ENCODE peak calls at places on chromosomes 11 and 22, in ten cellular contexts. C is IMR-90, N is AG09309, H is astrocyte of the spinal cord, E is ovary, M is MM.1S, R is HCT116, J is foreskin fibroblast, D is prostate gland, O is brain microvascular endothelial cell. P is an unnamed sample.

GRCh38 chr11:73271936-73272679 is at the start of gene P2RY6:
- DNase-seq in C (peak; percentile 60), N (no peak), H (peak; percentile 20), E (no peak), M (peak; percentile 87), R (no peak), J (peak; percentile 51), D (no peak), O (no peak), P (no peak)

GRCh38 chr22:38317237-38317994 is at the start of gene CSNK1E:
- DNase-seq in C (peak; percentile 33), N (no peak), H (peak; percentile 69), E (peak; percentile 89), M (peak; percentile 78), R (no peak), J (peak; percentile 87), D (peak; percentile 76), O (peak; percentile 46), P (no peak)

GRCh38 chr11:2264366-2265011 is 5.9 kb downstream of the ASCL2 start:
- DNase-seq in C (no peak), N (no peak), H (no peak), E (peak; percentile 17), M (no peak), R (no peak), J (no peak), D (no peak), O (no peak), P (no peak)

GRCh38 chr11:122791836-122792235 is 46.5 kb upstream of the CRTAM start:
- DNase-seq in C (peak; percentile 78), N (no peak), H (peak; percentile 75), E (no peak), M (no peak), R (no peak), J (peak; percentile 75), D (no peak), O (peak; percentile 54), P (no peak)

GRCh38 chr22:38276161-38276560 is 3.4 kb upstream of the TMEM184B start:
- DNase-seq in C (no peak), N (no peak), H (no peak), E (no peak), M (peak; percentile 66), R (no peak), J (no peak), D (no peak), O (no peak), P (no peak)

GRCh38 chr11:2518983-2519340 is 74.2 kb downstream of the KCNQ1 start:
- DNase-seq in C (no peak), N (no peak), H (no peak), E (peak; percentile 14), M (no peak), R (no peak), J (no peak), D (no peak), O (no peak), P (no peak)

GRCh38 chr11:58914821-58915543 is 24.3 kb upstream of the GLYATL1 start:
- DNase-seq in C (peak; percentile 24), N (no peak), H (peak; percentile 64), E (no peak), M (no peak), R (no peak), J (peak; percentile 48), D (no peak), O (no peak), P (no peak)

GRCh38 chr11:13105237-13105844 is 96.2 kb downstream of the RASSF10 start:
- DNase-seq in C (no peak), N (no peak), H (no peak), E (no peak), M (no peak), R (no peak), J (no peak), D (no peak), O (no peak), P (no peak)

GRCh38 chr11:117638913-117639543 is 158.0 kb downstream of the DSCAML1 start:
- DNase-seq in C (no peak), N (no peak), H (no peak), E (no peak), M (no peak), R (no peak), J (no peak), D (no peak), O (no peak), P (no peak)

GRCh38 chr22:28102413-28102812 is 183.4 kb upstream of the PITPNB start:
- DNase-seq in C (no peak), N (no peak), H (no peak), E (no peak), M (no peak), R (no peak), J (no peak), D (no peak), O (no peak), P (no peak)

DNA sequence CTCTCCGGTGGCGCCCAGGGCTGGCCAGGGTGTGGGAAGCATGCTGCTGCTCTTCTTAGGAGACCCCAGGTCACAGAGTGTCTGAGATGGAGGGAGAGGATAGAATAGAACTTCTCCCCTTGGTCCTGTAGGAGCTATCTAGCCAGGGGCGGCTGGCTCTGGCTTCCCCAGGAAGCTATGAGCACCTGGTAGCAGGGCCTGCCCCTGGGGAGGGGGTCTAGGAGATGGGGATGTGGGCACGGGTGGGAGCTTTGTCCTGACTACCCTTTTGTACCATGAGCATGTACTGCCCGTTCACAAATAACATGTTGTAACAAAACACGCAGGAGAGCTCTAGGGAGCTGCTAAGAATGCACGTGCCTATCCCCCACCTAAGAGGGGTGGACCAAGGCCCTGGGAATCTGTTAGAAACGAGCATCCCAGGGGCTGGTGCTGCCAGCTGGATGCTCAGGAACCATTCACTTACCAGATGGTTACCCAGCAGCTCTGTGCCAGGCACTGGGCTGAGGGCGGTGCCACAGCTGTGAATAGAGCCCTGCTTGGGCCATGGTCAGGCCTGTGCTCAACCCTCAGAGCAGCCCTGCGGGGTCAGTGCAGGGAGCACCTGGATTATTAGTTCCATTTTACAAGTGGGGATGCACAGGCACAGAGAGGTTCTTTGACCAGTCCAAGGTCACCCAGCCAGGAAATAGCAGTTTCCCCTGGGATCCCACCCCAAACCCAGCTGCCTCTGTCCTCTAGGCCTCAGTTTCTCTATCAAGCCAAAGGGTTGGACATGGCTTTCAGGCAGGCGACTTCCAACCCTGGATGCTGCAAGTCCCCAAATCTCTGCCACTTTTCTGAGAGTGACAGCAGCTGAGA is 2.2 kb downstream of the SLC39A13 start:
- DNase-seq in C (no peak), N (no peak), H (no peak), E (no peak), M (no peak), R (no peak), J (no peak), D (no peak), O (no peak), P (no peak)
- H3K4me3 ChIP-seq in C (no peak overlapping the region), N (peak overlapping the region; percentile 84), H (peak overlapping the region; percentile 82), E (no peak overlapping the region), M (no peak overlapping the region), R (no peak overlapping the region), J (peak overlapping the region; percentile 87), D (no peak overlapping the region), O (peak overlapping the region; percentile 89), P (no peak overlapping the region)

GRCh38 chr11:15073361-15074205 is at the start of gene CALCB:
- DNase-seq in C (peak; percentile 10), N (no peak), H (peak; percentile 5), E (no peak), M (no peak), R (no peak), J (peak; percentile 62), D (no peak), O (no peak), P (no peak)

GRCh38 chr11:15071556-15072255 is 1.7 kb upstream of the CALCB start:
- DNase-seq in C (no peak), N (no peak), H (no peak), E (no peak), M (no peak), R (no peak), J (no peak), D (no peak), O (no peak), P (no peak)

GRCh38 chr11:15074206-15075161 is 1.1 kb downstream of the CALCB start:
- DNase-seq in C (peak; percentile 51), N (peak; percentile 7), H (peak; percentile 64), E (peak; percentile 73), M (peak; percentile 79), R (peak; percentile 83), J (peak; percentile 85), D (peak; percentile 77), O (peak; percentile 75), P (peak; percentile 34)

GRCh38 chr11:15072551-15073143 is 746 bp upstream of the CALCB start:
- DNase-seq in C (no peak), N (no peak), H (no peak), E (no peak), M (no peak), R (no peak), J (no peak), D (no peak), O (no peak), P (no peak)

GRCh38 chr11:15075162-15075526 is 1.8 kb downstream of the CALCB start:
- DNase-seq in C (no peak), N (no peak), H (no peak), E (no peak), M (no peak), R (no peak), J (no peak), D (no peak), O (no peak), P (no peak)
- TF ChIP-seq CTCF in C (no peak), N (no peak), H (no peak), E (no peak), M (no peak), R (no peak), J (no peak), D (no peak), O (no peak), P (no peak)

DNA sequence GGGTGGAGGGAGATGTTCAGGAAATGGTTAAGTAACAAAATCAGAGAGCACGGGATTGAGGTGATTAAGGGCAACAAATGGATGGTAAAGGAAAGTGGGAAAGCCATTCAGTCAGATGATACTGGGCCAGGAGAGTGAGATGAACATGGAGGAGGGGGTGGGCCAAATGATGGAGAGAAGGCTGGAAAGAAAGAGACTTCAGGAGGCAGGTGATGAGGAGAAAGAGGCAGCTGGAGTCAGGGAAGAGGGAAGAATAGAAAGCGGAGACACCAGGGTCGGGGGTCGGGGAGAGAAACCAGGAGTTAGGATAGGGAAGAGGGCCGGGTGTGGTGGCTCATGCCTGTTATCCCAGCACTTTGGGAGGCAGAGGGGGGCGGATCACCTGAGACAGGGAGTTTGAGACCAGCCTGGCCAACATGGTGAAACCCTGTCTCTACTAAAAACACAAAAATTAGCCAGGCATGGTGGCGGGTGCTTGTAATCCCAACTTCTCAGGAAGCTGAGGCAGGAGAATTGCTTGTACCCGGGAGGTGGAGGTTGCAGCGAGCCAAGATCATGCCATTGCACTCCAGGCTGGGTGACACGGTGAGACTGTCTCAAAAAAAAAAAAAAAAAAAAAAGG is 4.7 kb upstream of the KDM2A start:
- DNase-seq in C (no peak), N (no peak), H (no peak), E (peak; percentile 22), M (no peak), R (no peak), J (no peak), D (no peak), O (no peak), P (no peak)
- H3K4me3 ChIP-seq in C (no peak overlapping the region), N (no peak overlapping the region), H (no peak overlapping the region), E (no peak overlapping the region), M (no peak overlapping the region), R (no peak overlapping the region), J (no peak overlapping the region), D (no peak overlapping the region), O (no peak overlapping the region), P (peak overlapping the region; percentile 16)

DNA sequence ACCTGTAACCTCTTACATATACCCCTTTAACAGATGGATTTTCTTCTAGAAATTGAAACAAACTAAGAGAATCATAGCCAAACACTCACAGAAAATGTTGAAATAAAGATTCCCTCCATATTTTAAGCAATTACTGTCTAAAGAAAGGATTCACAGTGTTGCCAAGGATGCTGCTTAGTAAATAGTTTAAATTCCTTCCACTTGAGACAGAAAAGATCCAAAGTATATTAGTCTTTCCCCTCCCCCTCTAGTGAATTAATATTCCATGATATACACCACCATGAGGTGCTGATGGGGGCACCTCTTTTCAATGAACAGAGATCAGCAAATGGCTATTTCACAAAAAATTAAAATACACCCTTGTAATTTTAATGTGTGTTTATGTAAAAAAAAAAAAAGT is 186.8 kb downstream of the SOX6 start:
- DNase-seq in C (peak; percentile 30), N (no peak), H (no peak), E (no peak), M (no peak), R (no peak), J (no peak), D (no peak), O (no peak), P (no peak)
- TF ChIP-seq CTCF in C (peak; percentile 32), N (no peak), H (no peak), E (no peak), M (no peak), R (no peak), J (no peak), D (no peak), O (no peak), P (no peak)

P was measured in GM12864.